ENCODE peak calls at places on chromosomes 16 and 17, in eight cellular contexts. S, K, A, F, I, B, L and N are unnamed samples.

GRCh38 chr17:5431929-5432556 is 6.9 kb downstream of the C1QBP start:
- DNase-seq in S (no peak), K (no peak), A (peak; percentile 93), F (no peak), I (no peak), B (no peak), L (no peak), N (no peak)

GRCh38 chr16:84823484-84823883 is 3.7 kb downstream of the CRISPLD2 start:
- DNase-seq in S (peak; percentile 76), K (no peak), A (no peak), F (no peak), I (no peak), B (no peak), L (no peak), N (no peak)

GRCh38 chr16:81940781-81941560 is 70.3 kb downstream of the SDR42E1 start:
- DNase-seq in S (no peak), K (peak; percentile 45), A (peak; percentile 72), F (peak; percentile 63), I (no peak), B (no peak), L (no peak), N (no peak)

GRCh38 chr17:42846594-42847280 is 2.4 kb downstream of the AOC2 start:
- DNase-seq in S (no peak), K (peak; percentile 20), A (peak; percentile 78), F (peak; percentile 9), I (no peak), B (no peak), L (no peak), N (no peak)

GRCh38 chr17:78736526-78737079 is 45.5 kb downstream of the CYTH1 start:
- DNase-seq in S (peak; percentile 80), K (no peak), A (peak; percentile 97), F (no peak), I (no peak), B (no peak), L (no peak), N (peak; percentile 48)

GRCh38 chr17:83177611-83178532 is 98.5 kb downstream of the METRNL start:
- DNase-seq in S (no peak), K (no peak), A (no peak), F (no peak), I (no peak), B (no peak), L (no peak), N (no peak)

GRCh38 chr17:27620721-27621120 is 10.3 kb upstream of the LGALS9 start:
- DNase-seq in S (no peak), K (no peak), A (no peak), F (no peak), I (no peak), B (no peak), L (no peak), N (no peak)

GRCh38 chr16:51167170-51167710 is 16.2 kb upstream of the SALL1 start:
- DNase-seq in S (no peak), K (no peak), A (peak; percentile 55), F (no peak), I (no peak), B (no peak), L (no peak), N (no peak)

GRCh38 chr17:51435641-51436091 is 175.3 kb downstream of the UTP18 start:
- DNase-seq in S (no peak), K (no peak), A (peak; percentile 21), F (no peak), I (no peak), B (peak; percentile 71), L (no peak), N (peak; percentile 25)

GRCh38 chr17:74126179-74126900 is 77.1 kb upstream of the RPL38 start:
- DNase-seq in S (no peak), K (no peak), A (no peak), F (no peak), I (no peak), B (no peak), L (no peak), N (no peak)

GRCh38 chr17:5541610-5542202 is 42.6 kb downstream of the NLRP1 start:
- DNase-seq in S (no peak), K (no peak), A (no peak), F (no peak), I (no peak), B (no peak), L (no peak), N (no peak)

GRCh38 chr16:68387301-68387700 is 61.0 kb downstream of the SMPD3 start:
- DNase-seq in S (no peak), K (no peak), A (no peak), F (no peak), I (no peak), B (no peak), L (no peak), N (no peak)

GRCh38 chr16:50611995-50612848 is 64.0 kb downstream of the NKD1 start:
- DNase-seq in S (no peak), K (no peak), A (no peak), F (no peak), I (no peak), B (no peak), L (no peak), N (no peak)

GRCh38 chr16:8919089-8919933 is 37.2 kb downstream of the LITAFD start:
- DNase-seq in S (no peak), K (no peak), A (no peak), F (no peak), I (no peak), B (no peak), L (no peak), N (no peak)

GRCh38 chr17:61335845-61336655 is 63.6 kb upstream of the TBX2 start:
- DNase-seq in S (no peak), K (no peak), A (no peak), F (peak; percentile 81), I (no peak), B (no peak), L (no peak), N (no peak)

DNA sequence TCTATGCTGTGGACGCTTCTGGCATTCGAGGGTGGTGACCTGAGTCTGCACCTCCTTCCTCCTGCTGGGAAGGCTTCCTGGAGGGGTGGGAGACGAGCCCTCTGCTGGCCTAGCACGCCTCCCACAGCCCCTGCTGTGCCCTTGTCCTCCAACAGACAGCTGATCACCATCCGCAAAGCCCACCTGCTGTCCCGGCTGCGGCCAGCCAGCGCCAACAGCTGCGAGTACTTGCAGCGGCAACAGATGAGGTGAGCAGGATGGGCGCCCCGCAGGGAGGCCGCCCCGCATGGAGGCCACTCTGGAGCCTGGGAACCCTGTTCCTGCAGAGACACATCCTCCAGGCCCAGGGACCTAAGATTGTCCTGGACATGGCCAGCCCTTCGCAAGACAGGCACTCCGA is 21.6 kb downstream of the UBALD1 start:
- DNase-seq in S (no peak), K (no peak), A (no peak), F (peak; percentile 41), I (no peak), B (no peak), L (no peak), N (no peak)
- TF ChIP-seq CTCF in S (no peak), K (no peak), A (no peak), F (no peak), I (no peak), B (no peak), L (no peak), N (no peak)

DNA sequence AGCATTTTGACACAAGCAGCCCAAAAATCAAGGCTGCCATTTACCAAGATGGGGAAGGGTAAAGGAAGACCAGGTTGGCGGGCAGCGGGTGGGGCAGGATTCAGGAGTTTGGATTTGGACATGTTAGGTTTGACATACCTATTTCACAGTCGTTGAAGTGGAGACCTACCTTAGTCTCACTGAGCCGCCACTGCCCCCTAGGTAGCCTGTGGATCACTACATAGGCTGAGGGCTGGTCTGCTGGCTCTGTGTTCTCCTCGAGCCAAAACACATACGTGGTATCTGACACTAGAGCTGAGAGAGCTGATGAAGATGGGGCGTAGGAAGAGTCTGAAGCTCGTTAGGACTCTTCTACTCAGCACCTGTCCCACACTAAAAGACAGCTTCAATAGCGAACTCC is 115.1 kb downstream of the HIC1 start:
- DNase-seq in S (no peak), K (no peak), A (peak; percentile 27), F (no peak), I (no peak), B (no peak), L (no peak), N (peak; percentile 57)
- TF ChIP-seq CTCF in S (no peak), K (no peak), A (peak; percentile 21), F (peak; percentile 25), I (no peak), B (peak; percentile 13), L (peak; percentile 36), N (peak; percentile 51)

GRCh38 chr16:66322174-66322573 is 44.3 kb upstream of the CDH5 start:
- DNase-seq in S (no peak), K (no peak), A (no peak), F (no peak), I (no peak), B (no peak), L (no peak), N (no peak)

GRCh38 chr16:66325977-66326376 is 40.5 kb upstream of the CDH5 start:
- DNase-seq in S (no peak), K (no peak), A (no peak), F (no peak), I (no peak), B (no peak), L (no peak), N (no peak)

GRCh38 chr16:66326995-66327513 is 39.4 kb upstream of the CDH5 start:
- DNase-seq in S (no peak), K (no peak), A (no peak), F (no peak), I (no peak), B (peak; percentile 34), L (no peak), N (no peak)

GRCh38 chr16:66328282-66328681 is 38.2 kb upstream of the CDH5 start:
- DNase-seq in S (no peak), K (no peak), A (no peak), F (no peak), I (no peak), B (no peak), L (no peak), N (no peak)

DNA sequence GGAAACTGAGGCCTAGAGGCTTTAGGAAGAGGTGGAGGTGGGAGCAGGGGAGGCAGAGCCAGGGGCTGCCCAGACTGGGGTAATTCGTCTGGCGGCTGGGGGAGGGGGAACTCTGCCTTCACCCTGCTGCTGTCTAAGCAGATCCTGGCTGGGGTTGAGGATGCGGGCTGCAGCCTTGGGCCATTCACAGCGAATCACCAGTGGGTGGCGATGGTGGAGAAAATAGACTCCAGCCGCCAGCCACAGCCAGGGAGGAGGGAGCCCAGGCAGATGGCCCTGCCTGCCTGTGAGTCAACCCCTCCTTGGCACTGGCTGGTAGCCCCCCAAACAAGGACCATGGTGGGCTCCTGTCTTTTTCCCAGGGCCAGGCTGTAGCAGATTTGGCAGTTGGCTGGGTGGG is 41.7 kb upstream of the CDH5 start:
- DNase-seq in S (no peak), K (no peak), A (peak; percentile 53), F (no peak), I (no peak), B (no peak), L (no peak), N (no peak)
- TF ChIP-seq CTCF in S (no peak), K (peak; percentile 17), A (no peak), F (peak; percentile 30), I (no peak), B (peak; percentile 40), L (peak; percentile 18), N (peak; percentile 28)

GRCh38 chr16:22099256-22099975 is 7.1 kb downstream of the VWA3A start:
- DNase-seq in S (no peak), K (no peak), A (no peak), F (no peak), I (no peak), B (no peak), L (no peak), N (no peak)
- TF ChIP-seq CTCF in S (no peak), K (no peak), A (no peak), F (no peak), I (no peak), B (no peak), L (no peak), N (no peak)

GRCh38 chr16:13041180-13041579 is 139.8 kb downstream of the SHISA9 start:
- DNase-seq in S (no peak), K (no peak), A (no peak), F (no peak), I (no peak), B (no peak), L (no peak), N (no peak)
- TF ChIP-seq CTCF in S (no peak), K (no peak), A (no peak), F (no peak), I (no peak), B (no peak), L (no peak), N (no peak)